ENCODE peak calls at places on chromosomes 13 and 19, in seven cellular contexts. X is brain microvascular endothelial cell, I is pancreas, E is fibroblast of lung, B is psoas muscle, W is left ventricle myocardium inferior, M is prostate gland. V is an unnamed sample.

GRCh38 chr19:18700501-18701249 is 17.2 kb downstream of the CRTC1 start:
- DNase-seq in X (peak), I (peak), E (peak), B (peak), W (peak), M (peak), V (peak)

GRCh38 chr13:52001120-52001731 is 10.0 kb downstream of the ATP7B start:
- DNase-seq in X (no peak), I (no peak), E (peak), B (no peak), W (no peak), M (no peak), V (peak)

GRCh38 chr19:5090780-5091575 is 122.1 kb downstream of the KDM4B start:
- DNase-seq in X (peak), I (no peak), E (peak), B (no peak), W (peak), M (no peak), V (peak)

GRCh38 chr19:28727133-28727834 is 485.7 kb downstream of the UQCRFS1 start:
- DNase-seq in X (no peak), I (peak), E (peak), B (no peak), W (no peak), M (no peak), V (peak)

GRCh38 chr19:10155834-10156233 is 36.1 kb upstream of the EIF3G start:
- DNase-seq in X (no peak), I (no peak), E (peak), B (no peak), W (no peak), M (no peak), V (peak)

GRCh38 chr19:13087795-13088537 is 14.7 kb downstream of the LYL1 start:
- DNase-seq in X (no peak), I (no peak), E (no peak), B (no peak), W (no peak), M (no peak), V (no peak)

GRCh38 chr19:18850560-18851375 is 19.0 kb downstream of the UPF1 start:
- DNase-seq in X (no peak), I (no peak), E (no peak), B (no peak), W (no peak), M (no peak), V (peak)

GRCh38 chr13:97276862-97277269 is 54.7 kb downstream of the MBNL2 start:
- DNase-seq in X (no peak), I (no peak), E (peak), B (no peak), W (no peak), M (no peak), V (peak)

GRCh38 chr13:32585625-32586021 is 629 bp upstream of the PDS5B start:
- DNase-seq in X (peak), I (peak), E (peak), B (no peak), W (no peak), M (peak), V (no peak)

GRCh38 chr19:46181386-46181774 is 33.3 kb downstream of the IGFL2 start:
- DNase-seq in X (no peak), I (no peak), E (peak), B (no peak), W (no peak), M (no peak), V (peak)

GRCh38 chr19:10797541-10798256 is 38.3 kb downstream of the TMED1 start:
- DNase-seq in X (no peak), I (no peak), E (no peak), B (no peak), W (no peak), M (no peak), V (peak)

GRCh38 chr13:42466123-42466522 is 107.8 kb upstream of the TNFSF11 start:
- DNase-seq in X (no peak), I (no peak), E (no peak), B (no peak), W (no peak), M (no peak), V (no peak)

GRCh38 chr19:51029718-51030117 is 3.3 kb upstream of the KLK11 start:
- DNase-seq in X (no peak), I (no peak), E (no peak), B (no peak), W (no peak), M (no peak), V (no peak)

GRCh38 chr19:38698225-38699026 is 45.8 kb downstream of the CAPN12 start:
- DNase-seq in X (no peak), I (no peak), E (no peak), B (no peak), W (no peak), M (no peak), V (no peak)

GRCh38 chr13:33249066-33249465 is 36.5 kb downstream of the STARD13 start:
- DNase-seq in X (peak), I (no peak), E (peak), B (no peak), W (no peak), M (no peak), V (peak)

GRCh38 chr19:17339088-17339741 is 1.9 kb downstream of the GTPBP3 start:
- DNase-seq in X (no peak), I (no peak), E (no peak), B (no peak), W (no peak), M (no peak), V (no peak)

GRCh38 chr13:110302154-110302553 is 4.8 kb downstream of the COL4A1 start:
- DNase-seq in X (no peak), I (no peak), E (no peak), B (no peak), W (no peak), M (no peak), V (no peak)

GRCh38 chr13:73090116-73090811 is 31.5 kb downstream of the KLF5 start:
- DNase-seq in X (peak), I (peak), E (peak), B (no peak), W (no peak), M (peak), V (peak)

GRCh38 chr13:27556109-27556508 is 64.2 kb downstream of the LNX2 start:
- DNase-seq in X (peak), I (no peak), E (peak), B (peak), W (no peak), M (no peak), V (peak)

GRCh38 chr19:40143612-40144011 is 47.6 kb upstream of the MAP3K10 start:
- DNase-seq in X (no peak), I (no peak), E (no peak), B (no peak), W (peak), M (no peak), V (no peak)

GRCh38 chr19:35860818-35861639 is 4.3 kb downstream of the KIRREL2 start:
- DNase-seq in X (no peak), I (no peak), E (no peak), B (no peak), W (no peak), M (no peak), V (no peak)

GRCh38 chr19:2888739-2889224 is 11.9 kb upstream of the ZNF57 start:
- DNase-seq in X (no peak), I (peak), E (peak), B (peak), W (no peak), M (no peak), V (no peak)

GRCh38 chr19:42178791-42179500 is 38.5 kb downstream of the DEDD2 start:
- DNase-seq in X (no peak), I (no peak), E (no peak), B (no peak), W (no peak), M (no peak), V (no peak)

GRCh38 chr13:33743438-33744368 is 74.2 kb upstream of the RFC3 start:
- DNase-seq in X (no peak), I (no peak), E (no peak), B (no peak), W (no peak), M (no peak), V (peak)

GRCh38 chr13:43744630-43745029 is 42.1 kb downstream of the ENOX1 start:
- DNase-seq in X (no peak), I (no peak), E (no peak), B (no peak), W (no peak), M (no peak), V (peak)

GRCh38 chr19:30388327-30388726 is 16.1 kb downstream of the ZNF536 start:
- DNase-seq in X (no peak), I (no peak), E (no peak), B (no peak), W (no peak), M (no peak), V (no peak)

GRCh38 chr13:98150836-98151489 is 8.1 kb downstream of the FARP1 start:
- DNase-seq in X (no peak), I (no peak), E (no peak), B (no peak), W (no peak), M (no peak), V (no peak)

GRCh38 chr13:73421310-73421912 is 362.6 kb downstream of the KLF5 start:
- DNase-seq in X (no peak), I (peak), E (peak), B (no peak), W (no peak), M (peak), V (peak)

GRCh38 chr13:101493541-101493940 is 41.1 kb downstream of the ITGBL1 start:
- DNase-seq in X (no peak), I (no peak), E (no peak), B (no peak), W (no peak), M (no peak), V (no peak)

GRCh38 chr13:94708971-94709614 is 3.3 kb downstream of the SOX21 start:
- DNase-seq in X (no peak), I (no peak), E (no peak), B (no peak), W (no peak), M (no peak), V (no peak)

GRCh38 chr13:94711561-94712286 is 621 bp downstream of the SOX21 start:
- DNase-seq in X (no peak), I (no peak), E (peak), B (no peak), W (no peak), M (no peak), V (peak)

GRCh38 chr13:94712287-94712811 is at the start of gene SOX21:
- DNase-seq in X (no peak), I (no peak), E (no peak), B (no peak), W (no peak), M (peak), V (no peak)

GRCh38 chr13:94710081-94710809 is 2.1 kb downstream of the SOX21 start:
- DNase-seq in X (no peak), I (no peak), E (no peak), B (no peak), W (no peak), M (no peak), V (no peak)

DNA sequence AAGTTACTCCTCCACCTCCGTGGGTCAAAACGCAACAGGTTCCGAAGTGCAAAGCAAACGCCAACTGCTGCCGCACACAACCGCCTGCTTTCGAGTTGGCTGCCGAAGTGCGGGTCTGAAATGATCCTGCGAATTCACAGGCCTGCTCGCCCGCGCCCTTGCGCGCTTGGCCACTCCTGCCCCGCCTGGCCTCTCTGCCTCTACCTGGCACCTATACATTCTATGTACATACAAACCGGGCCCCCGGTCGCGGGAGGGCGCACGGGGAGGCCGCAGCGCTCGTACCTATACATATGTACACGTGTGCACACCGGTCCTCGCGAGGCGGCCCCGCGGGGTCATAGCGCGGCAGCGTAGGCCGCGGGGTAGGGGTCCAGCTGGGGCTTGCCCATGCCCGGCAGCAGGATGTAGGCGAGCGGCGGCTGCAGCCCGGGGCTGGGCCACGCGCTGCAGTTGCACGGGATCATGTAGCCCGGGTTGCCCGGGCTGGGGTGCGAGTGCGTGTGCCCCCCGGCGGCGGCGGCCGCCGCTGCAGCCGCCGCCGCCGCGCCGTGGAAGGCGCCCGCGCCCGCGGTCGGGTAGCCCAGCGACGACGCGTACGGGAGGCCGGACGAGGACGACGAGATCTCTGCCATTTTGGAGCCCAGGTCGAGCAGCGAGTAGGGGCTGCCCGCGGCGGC is 1.3 kb downstream of the SOX21 start:
- DNase-seq in X (no peak), I (no peak), E (no peak), B (no peak), W (no peak), M (no peak), V (no peak)
- H3K4me3 ChIP-seq in X (no peak), I (peak), E (no peak), B (peak), W (peak), M (peak), V (no peak)

DNA sequence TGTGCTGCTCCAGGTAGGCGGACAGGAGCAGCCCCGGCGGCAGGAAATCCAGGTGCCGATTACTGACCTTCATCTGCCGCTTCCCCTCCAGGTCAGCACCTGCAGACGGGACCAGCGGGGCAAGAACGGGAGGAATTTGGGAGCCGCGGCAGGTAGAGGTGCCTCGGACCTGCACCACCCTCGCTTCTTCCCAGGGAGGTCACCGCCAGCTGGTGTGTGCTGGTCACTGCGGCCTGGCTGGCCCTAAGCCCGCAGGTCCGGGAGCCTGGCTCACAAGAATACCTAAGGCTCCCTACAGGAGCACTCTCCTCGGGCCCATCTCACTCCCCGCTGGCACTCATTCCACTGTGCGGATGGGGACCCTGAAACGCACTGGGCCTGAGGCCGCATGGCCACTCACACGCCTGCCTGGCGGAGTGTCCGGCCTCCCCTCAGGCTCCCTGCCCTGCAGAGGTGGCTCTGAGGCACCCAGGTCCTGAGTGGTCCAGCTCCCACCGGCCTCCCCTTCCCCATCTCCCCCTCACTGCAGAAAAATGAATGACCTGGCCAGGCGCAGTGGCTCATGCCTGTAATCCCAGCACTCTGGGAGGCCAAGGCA is 4.3 kb downstream of the RNU6-9 start:
- DNase-seq in X (no peak), I (no peak), E (no peak), B (peak), W (no peak), M (no peak), V (no peak)
- TF ChIP-seq CTCF in X (peak), I (no peak), E (no peak), B (no peak), W (no peak), M (no peak), V (peak)

DNA sequence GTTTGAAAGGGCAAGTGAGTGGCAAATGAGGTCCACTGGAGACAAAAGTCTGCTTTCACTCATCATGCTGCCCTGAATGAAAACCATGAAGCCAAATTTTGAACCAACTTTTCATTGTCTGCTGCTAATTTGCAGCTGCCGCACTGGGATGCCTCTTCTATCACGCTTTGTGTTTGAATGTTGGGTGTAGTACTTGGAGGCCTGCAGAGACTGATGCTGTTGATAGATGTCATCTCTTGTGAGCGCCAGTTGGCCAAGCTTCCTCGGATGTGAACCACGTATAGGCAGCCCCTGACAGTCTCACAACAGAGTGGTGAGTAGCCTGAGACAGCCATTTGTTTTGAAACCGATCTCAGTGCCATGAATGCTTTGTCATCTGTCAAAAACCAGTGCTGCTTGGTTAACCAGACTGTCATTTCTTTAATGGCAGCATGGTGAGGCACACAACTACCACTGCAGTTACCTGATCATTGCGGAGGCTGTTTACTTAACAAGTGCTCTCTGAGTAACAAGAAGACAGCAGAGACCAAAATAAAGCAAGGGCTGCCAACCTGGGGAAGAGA is 31.2 kb upstream of the SLC10A2 start:
- DNase-seq in X (no peak), I (no peak), E (no peak), B (no peak), W (no peak), M (no peak), V (no peak)
- H3K4me3 ChIP-seq in X (no peak), I (no peak), E (no peak), B (no peak), W (no peak), M (no peak), V (no peak)

DNA sequence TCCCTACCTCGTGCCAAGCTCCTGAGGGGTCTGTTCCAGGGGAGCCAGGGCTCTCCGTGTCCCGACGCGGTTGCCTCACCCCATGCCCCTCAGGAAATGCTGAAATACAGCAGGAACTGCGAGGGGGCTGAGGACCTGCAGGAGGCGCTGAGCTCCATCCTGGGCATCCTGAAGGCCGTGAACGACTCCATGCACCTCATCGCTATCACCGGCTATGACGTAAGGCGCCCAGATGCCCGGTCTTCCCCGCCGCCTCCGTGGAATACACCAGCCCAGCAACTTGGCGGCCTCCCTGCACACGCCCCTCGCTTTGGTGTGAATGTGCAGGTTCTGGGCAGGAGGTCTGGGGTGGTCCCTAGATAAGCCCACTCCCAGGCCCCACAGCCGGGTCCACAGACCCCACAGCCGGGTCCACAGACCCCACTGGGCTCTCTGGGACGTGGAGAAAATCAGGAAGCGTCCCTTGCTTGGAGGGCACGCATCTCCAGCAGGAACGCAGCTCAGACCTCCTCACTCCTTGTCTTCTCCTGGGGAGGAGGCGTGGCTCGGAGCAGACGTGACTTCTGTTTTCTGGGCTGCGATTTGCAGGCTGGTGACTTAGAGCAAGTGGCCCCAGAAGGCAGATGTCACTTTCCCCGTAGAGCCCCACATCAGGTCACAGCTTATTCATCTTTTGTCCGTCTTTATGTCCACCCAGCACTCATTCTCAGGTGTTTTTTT is 19.4 kb upstream of the F7 start:
- DNase-seq in X (no peak), I (no peak), E (no peak), B (peak), W (no peak), M (no peak), V (no peak)
- TF ChIP-seq CTCF in X (peak), I (no peak), E (no peak), B (no peak), W (no peak), M (no peak), V (peak)

V was measured in choroid plexus epithelial cell.